ENCODE peak calls at places on chromosomes 13 and 19, in seven cellular contexts. B is SK-N-SH, A is ovary, T is stomach, Q is A549, G is transverse colon, E is tibial nerve. N is an unnamed sample. For H3K4me1, the result is how much of the 10 kb centered on the place peaks cover.

GRCh38 chr19:2573916-2574315 is 98.0 kb downstream of the GADD45B start:
- DNase-seq in B (no peak), A (no peak), T (no peak), Q (no peak), G (no peak), E (no peak), N (peak)

GRCh38 chr19:3358919-3359849 is 7.2 kb upstream of the NFIC start:
- DNase-seq in B (peak), A (peak), T (peak), Q (no peak), G (peak), E (no peak), N (peak)

GRCh38 chr13:89812856-89813255 is 1534.6 kb upstream of the MIR17HG start:
- DNase-seq in B (no peak), A (no peak), T (no peak), Q (no peak), G (no peak), E (no peak), N (no peak)

GRCh38 chr19:38046254-38047047 is 139.4 kb downstream of the SIPA1L3 start:
- DNase-seq in B (no peak), A (no peak), T (peak), Q (no peak), G (peak), E (no peak), N (no peak)

GRCh38 chr13:41154042-41154441 is 21.4 kb upstream of the KBTBD6 start:
- DNase-seq in B (no peak), A (no peak), T (no peak), Q (no peak), G (no peak), E (no peak), N (no peak)

GRCh38 chr13:102700088-102701031 is 5.5 kb upstream of the METTL21C start:
- DNase-seq in B (no peak), A (no peak), T (no peak), Q (no peak), G (no peak), E (no peak), N (no peak)

GRCh38 chr19:3324405-3324856 is 42.0 kb upstream of the NFIC start:
- DNase-seq in B (peak), A (peak), T (peak), Q (no peak), G (peak), E (peak), N (peak)

GRCh38 chr13:112616586-112617381 is 28.8 kb upstream of the TUBGCP3 start:
- DNase-seq in B (peak), A (no peak), T (no peak), Q (peak), G (no peak), E (no peak), N (no peak)

GRCh38 chr19:51094696-51095279 is 12.1 kb upstream of the KLK14 start:
- DNase-seq in B (peak), A (peak), T (peak), Q (peak), G (no peak), E (no peak), N (no peak)

GRCh38 chr19:15358918-15359317 is 20.7 kb downstream of the AKAP8 start:
- DNase-seq in B (no peak), A (no peak), T (no peak), Q (no peak), G (no peak), E (no peak), N (no peak)

GRCh38 chr13:66114127-66114526 is 1116.0 kb downstream of the PCDH9 start:
- DNase-seq in B (peak), A (no peak), T (no peak), Q (no peak), G (no peak), E (no peak), N (no peak)

GRCh38 chr19:34678085-34678412 is 571 bp downstream of the ZNF302 start:
- DNase-seq in B (no peak), A (no peak), T (no peak), Q (no peak), G (no peak), E (no peak), N (no peak)

GRCh38 chr13:37657134-37657533 is 58.6 kb upstream of the POSTN start:
- DNase-seq in B (no peak), A (no peak), T (no peak), Q (peak), G (no peak), E (no peak), N (no peak)

GRCh38 chr13:70623260-70623659 is 515.0 kb upstream of the KLHL1 start:
- DNase-seq in B (peak), A (no peak), T (no peak), Q (no peak), G (no peak), E (no peak), N (no peak)

GRCh38 chr13:21009036-21009435 is 52.4 kb downstream of the LATS2 start:
- DNase-seq in B (no peak), A (no peak), T (no peak), Q (no peak), G (no peak), E (no peak), N (no peak)

GRCh38 chr19:17685451-17686026 is 2.6 kb downstream of the UNC13A start:
- DNase-seq in B (no peak), A (no peak), T (no peak), Q (no peak), G (no peak), E (no peak), N (no peak)

GRCh38 chr19:4149518-4150288 is 3.7 kb upstream of the CREB3L3 start:
- DNase-seq in B (peak), A (no peak), T (peak), Q (no peak), G (peak), E (no peak), N (no peak)

GRCh38 chr19:12156254-12157058 is at the start of gene ZNF625:
- DNase-seq in B (peak), A (peak), T (peak), Q (no peak), G (peak), E (peak), N (peak)

GRCh38 chr13:113138792-113139551 is 16.4 kb downstream of the F10 start:
- DNase-seq in B (no peak), A (peak), T (peak), Q (no peak), G (no peak), E (no peak), N (no peak)

GRCh38 chr13:112887557-112887991 is 81.4 kb upstream of the MCF2L start:
- DNase-seq in B (no peak), A (no peak), T (no peak), Q (no peak), G (no peak), E (no peak), N (no peak)

GRCh38 chr13:49308104-49308875 is 60.6 kb downstream of the CDADC1 start:
- DNase-seq in B (no peak), A (peak), T (peak), Q (no peak), G (peak), E (peak), N (peak)
- TF ChIP-seq EP300 in B (no peak), A (peak), T (peak), Q (no peak), G (peak), E (peak), N (peak)

DNA sequence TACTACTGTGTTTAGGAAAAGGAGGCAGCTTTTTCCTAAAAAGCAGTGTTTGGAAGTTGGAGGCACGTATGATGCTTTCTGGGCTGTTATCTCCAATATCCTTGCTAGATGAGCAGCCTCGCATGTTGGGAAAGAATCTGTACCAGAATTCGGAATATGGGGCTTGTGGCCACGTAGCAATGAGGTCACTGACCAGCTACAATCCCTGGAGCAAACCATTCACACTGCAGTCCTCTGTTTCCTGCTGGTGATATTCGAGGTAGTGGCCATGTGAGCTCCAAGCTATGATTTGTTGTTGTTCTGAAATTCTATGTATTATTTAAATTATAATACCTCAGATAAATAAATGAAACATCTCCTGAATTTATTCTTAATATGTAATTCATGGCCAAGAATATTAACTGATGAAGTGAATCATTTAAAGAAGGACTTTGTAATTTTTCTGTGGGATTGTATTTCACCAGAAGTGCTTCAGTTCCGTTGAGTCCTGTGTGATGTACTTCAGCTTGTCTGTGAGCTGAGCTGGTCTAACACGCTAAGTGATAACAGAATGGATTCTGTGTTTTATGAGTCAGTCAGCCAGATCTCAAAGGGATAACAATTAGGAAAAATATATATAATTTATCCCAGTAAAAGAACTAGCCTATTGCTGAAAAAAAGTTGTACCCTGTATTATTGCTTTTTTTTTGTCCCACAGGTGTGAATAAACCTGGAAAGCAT is 319.5 kb downstream of the SHISA2 start:
- DNase-seq in B (no peak), A (no peak), T (no peak), Q (no peak), G (no peak), E (no peak), N (no peak)
- H3K4me3 ChIP-seq in B (no peak), A (no peak), T (no peak), Q (no peak), G (no peak), E (no peak), N (no peak)

GRCh38 chr19:6271721-6272410 is 7.9 kb downstream of the MLLT1 start:
- DNase-seq in B (peak), A (peak), T (peak), Q (no peak), G (peak), E (peak), N (peak)
- H3K4me1 ChIP-seq in B (half or more), A (under half), T (half or more), Q (under half), G (half or more), E (under half), N (under half)

DNA sequence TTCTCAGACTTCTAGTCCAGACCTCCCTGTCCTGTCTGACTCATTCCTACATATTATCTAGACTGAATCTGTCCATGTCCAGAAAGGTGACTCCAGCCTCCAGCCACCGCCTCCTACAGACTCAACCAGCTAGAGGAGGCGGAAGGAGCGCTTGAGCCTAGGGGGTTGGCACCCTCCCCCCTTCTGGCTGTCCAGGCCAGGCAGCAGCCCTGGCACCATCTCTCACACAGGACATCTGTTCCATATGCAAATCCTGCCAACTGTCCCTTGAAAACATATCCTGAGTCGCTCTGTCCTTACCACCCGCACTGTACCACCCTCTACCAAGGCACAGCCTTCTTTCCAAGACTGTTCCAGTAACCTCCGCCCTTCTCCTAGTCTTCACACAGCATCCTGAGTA is 150.7 kb upstream of the WASF3 start:
- DNase-seq in B (no peak), A (no peak), T (no peak), Q (no peak), G (no peak), E (no peak), N (no peak)
- TF ChIP-seq EP300 in B (no peak), A (no peak), T (no peak), Q (no peak), G (no peak), E (no peak), N (no peak)

N was measured in sigmoid colon.